ENCODE peak calls at places on chromosome X, in six cellular contexts. F is left lung, J is right atrium auricular region, V is mesenchymal stem cell, N is psoas muscle, O is mammary epithelial cell. E is an unnamed sample. For H3K4me1, the result is how much of the 10 kb centered on the place peaks cover.

GRCh38 chrX:107576841-107577240 is 51.5 kb upstream of the PRPS1 start:
- DNase-seq in N (no peak), O (no peak), V (no peak), J (no peak), F (no peak), E (no peak)

GRCh38 chrX:31423575-31424284 is 351.9 kb upstream of the FTHL17 start:
- DNase-seq in O (peak), F (no peak), V (peak), J (no peak), N (no peak), E (peak)

GRCh38 chrX:129823115-129823514 is 20.6 kb downstream of the ZDHHC9 start:
- DNase-seq in F (no peak), J (no peak), V (peak), N (no peak), O (peak), E (no peak)

GRCh38 chrX:47313056-47313455 is 57.3 kb upstream of the ZNF157 start:
- DNase-seq in O (no peak), V (no peak), N (no peak), J (no peak), F (no peak), E (no peak)

GRCh38 chrX:95059909-95060308 is 1385.9 kb downstream of the FAM133A start:
- DNase-seq in F (no peak), J (no peak), O (no peak), N (no peak), V (no peak), E (no peak)

GRCh38 chrX:153580700-153581386 is 18.1 kb downstream of the CCNQ start:
- DNase-seq in J (no peak), N (no peak), F (no peak), O (no peak), V (no peak), E (no peak)

GRCh38 chrX:68883800-68884199 is 55.0 kb downstream of the EFNB1 start:
- DNase-seq in O (no peak), N (no peak), F (no peak), J (no peak), V (no peak), E (no peak)

GRCh38 chrX:115966920-115967319 is 203.6 kb upstream of the AGTR2 start:
- DNase-seq in O (no peak), V (peak), N (no peak), J (no peak), F (no peak), E (no peak)

GRCh38 chrX:116272881-116273280 is 102.3 kb downstream of the AGTR2 start:
- DNase-seq in N (no peak), V (no peak), J (no peak), O (peak), F (no peak), E (no peak)

GRCh38 chrX:34659575-34659974 is 2.5 kb upstream of the TMEM47 start:
- DNase-seq in O (no peak), N (no peak), V (no peak), F (no peak), J (no peak), E (no peak)

GRCh38 chrX:22349116-22349515 is 76.4 kb downstream of the CBLL2 start:
- DNase-seq in F (no peak), O (no peak), N (no peak), V (no peak), J (no peak), E (no peak)

GRCh38 chrX:69107231-69107739 is 58.0 kb downstream of the PJA1 start:
- DNase-seq in J (no peak), N (no peak), F (no peak), O (no peak), V (no peak), E (no peak)

GRCh38 chrX:39439910-39440733 is 638.9 kb downstream of the MID1IP1 start:
- DNase-seq in N (no peak), V (no peak), O (no peak), F (no peak), J (no peak), E (no peak)

GRCh38 chrX:69155786-69156520 is 9.3 kb downstream of the PJA1 start:
- DNase-seq in N (no peak), J (no peak), F (no peak), V (no peak), O (no peak), E (no peak)

GRCh38 chrX:70452143-70452733 is 7.6 kb downstream of the DLG3 start:
- DNase-seq in N (peak), V (peak), J (no peak), F (peak), O (no peak), E (no peak)

GRCh38 chrX:149272690-149273463 is 232.2 kb downstream of the IDS start:
- DNase-seq in V (no peak), N (no peak), J (no peak), F (no peak), O (peak), E (no peak)

GRCh38 chrX:115650916-115651315 is 89.9 kb downstream of the PLS3 start:
- DNase-seq in O (peak), J (no peak), F (no peak), V (peak), N (no peak), E (peak)

GRCh38 chrX:104318330-104319009 is 63.7 kb upstream of the ESX1 start:
- DNase-seq in F (no peak), N (no peak), O (peak), V (peak), J (no peak), E (peak)

GRCh38 chrX:41293269-41293668 is 40.7 kb upstream of the DDX3X start:
- DNase-seq in J (no peak), O (no peak), F (no peak), V (no peak), N (peak), E (no peak)

GRCh38 chrX:151004085-151004484 is 20.9 kb downstream of the HMGB3 start:
- DNase-seq in F (no peak), N (no peak), O (no peak), V (peak), J (no peak), E (no peak)

GRCh38 chrX:17547658-17548057 is 172.7 kb downstream of the NHS start:
- DNase-seq in F (peak), O (peak), N (peak), J (no peak), V (peak), E (peak)

GRCh38 chrX:47879447-47879846 is 42.7 kb downstream of the ZNF81 start:
- DNase-seq in O (no peak), N (no peak), F (no peak), V (no peak), J (no peak), E (no peak)

GRCh38 chrX:123513585-123514278 is 219.1 kb downstream of the THOC2 start:
- DNase-seq in O (no peak), J (no peak), V (no peak), N (no peak), F (no peak), E (no peak)

GRCh38 chrX:51697397-51697796 is 12.9 kb upstream of the CENPVL1 start:
- DNase-seq in V (no peak), F (no peak), J (no peak), N (no peak), O (no peak), E (no peak)

GRCh38 chrX:128619490-128619889 is 567.3 kb upstream of the ACTRT1 start:
- DNase-seq in N (no peak), F (no peak), O (no peak), J (no peak), V (no peak), E (no peak)

GRCh38 chrX:75038925-75039324 is 113.7 kb upstream of the NEXMIF start:
- DNase-seq in J (no peak), V (peak), O (peak), F (no peak), N (no peak), E (peak)

GRCh38 chrX:17377047-17377692 is 2.2 kb downstream of the NHS start:
- DNase-seq in F (peak), V (no peak), J (no peak), N (peak), O (peak), E (peak)

GRCh38 chrX:39196192-39197102 is 395.2 kb downstream of the MID1IP1 start:
- DNase-seq in J (no peak), V (peak), N (no peak), F (no peak), O (peak), E (peak)

GRCh38 chrX:154541896-154542722 is 4.5 kb downstream of the G6PD start:
- DNase-seq in F (peak), N (peak), J (peak), O (peak), V (peak), E (peak)

GRCh38 chrX:41559662-41560061 is 112.5 kb downstream of the NYX start:
- DNase-seq in V (peak), J (no peak), F (no peak), O (no peak), N (no peak), E (peak)

GRCh38 chrX:153908219-153908875 is 3.9 kb downstream of the AVPR2 start:
- DNase-seq in O (no peak), N (no peak), F (no peak), J (no peak), V (no peak), E (no peak)

GRCh38 chrX:106802063-106802387 is 448 bp upstream of the TBC1D8B start:
- DNase-seq in O (no peak), N (no peak), F (no peak), J (no peak), V (no peak), E (peak)

GRCh38 chrX:128439159-128439558 is 387.0 kb upstream of the ACTRT1 start:
- DNase-seq in N (no peak), J (no peak), V (no peak), F (no peak), O (no peak), E (no peak)

GRCh38 chrX:134925551-134925950 is 65.2 kb upstream of the SMIM10 start:
- DNase-seq in F (no peak), O (no peak), N (no peak), J (no peak), V (no peak), E (no peak)

GRCh38 chrX:140723251-140723650 is 13.7 kb downstream of the LINC00632 start:
- DNase-seq in N (no peak), F (no peak), J (no peak), O (no peak), V (peak), E (peak)

GRCh38 chrX:84634201-84634782 is 132.0 kb upstream of the HDX start:
- DNase-seq in F (no peak), V (no peak), J (no peak), N (no peak), O (no peak), E (no peak)

GRCh38 chrX:126658447-126658846 is 105.8 kb upstream of the DCAF12L1 start:
- DNase-seq in F (no peak), O (peak), J (no peak), V (no peak), N (no peak), E (no peak)

GRCh38 chrX:9857575-9857974 is 71.3 kb downstream of the SHROOM2 start:
- DNase-seq in O (no peak), J (no peak), F (no peak), V (peak), N (no peak), E (no peak)

GRCh38 chrX:40757058-40757457 is 21.7 kb upstream of the MED14 start:
- DNase-seq in N (no peak), V (peak), F (no peak), O (no peak), J (no peak), E (no peak)

DNA sequence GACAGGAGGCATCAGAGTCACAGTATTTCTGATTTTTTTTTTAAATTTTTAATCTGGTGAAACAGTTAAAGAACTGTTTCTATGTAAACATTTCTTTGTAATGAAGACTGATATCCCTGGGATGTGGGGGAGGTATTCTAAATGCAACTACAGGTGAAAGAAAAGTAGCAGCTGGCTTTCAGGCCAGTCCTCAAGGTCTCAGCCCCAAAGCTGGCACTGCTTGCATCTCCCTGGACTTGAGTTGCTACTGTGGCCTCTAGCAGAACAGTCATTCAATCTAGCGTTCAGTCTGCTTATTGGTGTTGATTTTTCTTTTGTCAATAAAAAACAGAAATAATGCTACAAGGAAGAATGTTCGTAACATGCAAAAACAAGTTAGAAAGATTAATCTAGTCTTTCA is 4.9 kb downstream of the MBNL3 start:
- DNase-seq in V (no peak), O (no peak), F (no peak), J (no peak), N (no peak), E (no peak)
- H3K4me1 ChIP-seq in V (under half), O (under half), F (under half), J (under half), N (under half), E (under half)

DNA sequence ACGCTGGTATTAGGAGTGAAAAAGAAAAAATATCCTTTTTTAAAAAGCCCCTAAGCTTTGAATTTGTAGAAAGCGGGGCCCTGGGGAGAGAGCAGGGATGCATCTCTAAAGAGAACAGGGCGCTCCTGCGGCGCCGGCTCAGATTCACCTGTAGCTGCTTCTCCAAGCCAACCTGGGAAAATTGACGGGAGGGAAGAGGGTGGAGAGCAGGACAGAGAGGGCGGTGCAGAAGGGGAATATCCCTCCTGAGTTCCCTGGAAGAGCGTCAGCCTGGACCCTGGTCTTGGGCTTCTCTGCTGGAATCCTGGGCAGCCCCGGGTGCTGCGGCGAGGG is 776 bp upstream of the SOWAHD start:
- DNase-seq in O (no peak), V (no peak), N (no peak), J (no peak), F (no peak), E (no peak)
- H3K4me1 ChIP-seq in O (under half), V (under half), N (under half), J (under half), F (under half), E (under half)

DNA sequence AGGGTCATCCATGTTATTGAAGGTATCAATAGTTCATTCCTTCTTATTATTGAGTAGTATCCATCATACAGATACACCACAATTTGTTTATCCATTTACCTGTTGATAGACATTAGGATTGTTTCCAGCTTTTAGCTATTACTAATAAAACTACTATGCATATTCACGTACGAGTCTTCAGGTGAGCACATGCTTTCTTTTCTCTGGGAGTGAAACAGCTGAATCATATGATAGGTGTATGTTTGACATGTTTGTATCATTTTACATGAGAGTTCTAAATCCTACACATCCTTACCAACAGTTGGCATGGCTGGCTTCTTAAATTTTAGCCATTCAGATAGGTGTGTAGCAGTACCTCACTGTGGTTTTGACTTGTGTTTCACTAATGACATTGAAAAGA is 556.6 kb upstream of the DIPK2B start:
- DNase-seq in J (no peak), N (no peak), F (no peak), O (no peak), V (no peak), E (no peak)
- H3K4me1 ChIP-seq in J (under half), N (under half), F (under half), O (half or more), V (under half), E (half or more)

GRCh38 chrX:118513120-118513899 is 17.7 kb downstream of the DOCK11 start:
- DNase-seq in J (no peak), O (no peak), F (no peak), V (no peak), N (no peak), E (no peak)

GRCh38 chrX:118507766-118508165 is 12.2 kb downstream of the DOCK11 start:
- DNase-seq in V (no peak), J (no peak), F (no peak), N (no peak), O (peak), E (no peak)

GRCh38 chrX:118508221-118508620 is 12.6 kb downstream of the DOCK11 start:
- DNase-seq in V (no peak), O (no peak), J (no peak), N (no peak), F (no peak), E (no peak)

GRCh38 chrX:118508690-118509089 is 13.1 kb downstream of the DOCK11 start:
- DNase-seq in V (no peak), O (no peak), F (no peak), J (no peak), N (peak), E (no peak)

GRCh38 chrX:118510076-118510475 is 14.5 kb downstream of the DOCK11 start:
- DNase-seq in F (no peak), J (no peak), N (no peak), O (no peak), V (no peak), E (no peak)
- H3K4me1 ChIP-seq in F (under half), J (under half), N (under half), O (under half), V (under half), E (under half)

GRCh38 chrX:24478516-24478915 is 13.4 kb downstream of the PDK3 start:
- DNase-seq in J (no peak), N (no peak), V (no peak), F (no peak), O (no peak), E (no peak)
- H3K4me1 ChIP-seq in J (under half), N (under half), V (under half), F (under half), O (under half), E (under half)

DNA sequence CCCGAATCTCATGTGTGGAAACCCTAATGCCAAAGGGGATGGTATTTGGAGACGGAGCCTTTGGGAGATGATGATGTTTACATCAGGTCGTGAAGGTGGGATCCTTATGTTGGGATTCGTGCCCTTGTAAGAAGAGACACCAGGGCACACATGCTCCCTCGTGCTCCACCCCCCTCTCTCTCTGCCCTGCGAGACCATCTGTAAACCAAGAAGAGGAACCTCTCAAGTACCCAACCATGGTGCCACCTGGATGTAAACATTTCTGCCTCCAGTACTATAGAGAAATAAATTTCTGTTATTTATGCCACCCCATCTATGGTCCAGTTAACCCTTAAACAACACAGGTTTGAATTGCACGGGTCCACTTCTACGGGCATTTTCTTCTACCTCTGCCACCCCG is 179.4 kb downstream of the DHRSX start:
- DNase-seq in V (no peak), F (no peak), O (no peak), N (no peak), J (no peak), E (no peak)
- H3K4me1 ChIP-seq in V (under half), F (under half), O (under half), N (under half), J (under half), E (under half)

GRCh38 chrX:19640063-19640462 is 124.8 kb upstream of the MAP3K15 start:
- DNase-seq in O (no peak), N (no peak), V (no peak), J (no peak), F (no peak), E (no peak)
- H3K4me1 ChIP-seq in O (under half), N (under half), V (under half), J (under half), F (under half), E (under half)

E was measured in astrocyte.